ENCODE peak calls at places on chromosomes 4 and X, in eight cellular contexts. L is CD8-positive, alpha-beta T cell; Y is NB4; Z is HL-60; D is tibial artery; R is RWPE2; G is GM12878; N is brain microvascular endothelial cell. B is an unnamed sample.

GRCh38 chrX:68835468-68835867 is 6.6 kb downstream of the EFNB1 start:
- DNase-seq in G (no peak), Y (no peak), L (no peak), D (no peak), Z (no peak), R (no peak), N (no peak), B (no peak)

GRCh38 chrX:142089193-142089592 is 115.9 kb downstream of the MAGEC2 start:
- DNase-seq in L (no peak), Y (peak; percentile 14), N (no peak), R (no peak), G (no peak), D (no peak), Z (no peak), B (no peak)

GRCh38 chr4:130077275-130077674 is 981.3 kb downstream of the C4orf33 start:
- DNase-seq in R (no peak), Y (no peak), N (no peak), G (no peak), L (no peak), D (no peak), Z (no peak), B (no peak)

GRCh38 chr4:6988016-6988715 is 55.0 kb upstream of the TADA2B start:
- DNase-seq in Z (no peak), L (no peak), D (no peak), R (no peak), G (no peak), Y (peak; percentile 23), N (no peak), B (no peak)

GRCh38 chrX:7586126-7586525 is 256.8 kb upstream of the VCX start:
- DNase-seq in R (no peak), N (peak; percentile 9), Y (peak; percentile 55), Z (peak; percentile 4), L (no peak), G (no peak), D (no peak), B (no peak)

GRCh38 chr4:112060212-112060611 is 85.0 kb upstream of the FAM241A start:
- DNase-seq in L (no peak), D (no peak), N (peak; percentile 23), Y (peak; percentile 32), G (no peak), Z (no peak), R (no peak), B (peak; percentile 32)

GRCh38 chrX:18353931-18354368 is 538 bp downstream of the SCML2 start:
- DNase-seq in N (no peak), R (no peak), D (no peak), Z (no peak), Y (peak; percentile 47), L (no peak), G (no peak), B (peak; percentile 44)

GRCh38 chr4:8594097-8595038 is 1.8 kb downstream of the CPZ start:
- DNase-seq in D (no peak), G (peak; percentile 4), Z (peak; percentile 18), L (no peak), N (peak; percentile 65), Y (peak; percentile 76), R (no peak), B (peak; percentile 79)

GRCh38 chrX:20968996-20969395 is 405.2 kb upstream of the CNKSR2 start:
- DNase-seq in R (no peak), Y (no peak), Z (no peak), L (no peak), N (no peak), G (no peak), D (no peak), B (no peak)

GRCh38 chr4:68883870-68884269 is 67.7 kb downstream of the UGT2A3 start:
- DNase-seq in R (no peak), Y (no peak), N (no peak), D (no peak), L (no peak), Z (no peak), G (no peak), B (no peak)

GRCh38 chr4:2281575-2282343 is 19.9 kb upstream of the MXD4 start:
- DNase-seq in G (peak; percentile 41), N (no peak), R (peak; percentile 17), Z (no peak), L (peak; percentile 74), Y (peak; percentile 84), D (no peak), B (peak; percentile 38)

GRCh38 chr4:83850435-83850834 is 314.5 kb downstream of the GPAT3 start:
- DNase-seq in L (no peak), R (no peak), D (no peak), N (peak; percentile 43), G (no peak), Z (no peak), Y (no peak), B (no peak)

GRCh38 chrX:95071052-95071451 is 1397.0 kb downstream of the FAM133A start:
- DNase-seq in D (no peak), G (no peak), L (no peak), R (no peak), Y (no peak), Z (no peak), N (no peak), B (no peak)

GRCh38 chr4:75189976-75190375 is 257.1 kb downstream of the PARM1 start:
- DNase-seq in R (no peak), Z (no peak), Y (no peak), L (no peak), G (no peak), D (no peak), N (no peak), B (no peak)

GRCh38 chrX:10574663-10575062 is 45.7 kb downstream of the MID1 start:
- DNase-seq in Y (no peak), Z (no peak), N (no peak), D (no peak), L (no peak), G (no peak), R (no peak), B (no peak)

GRCh38 chr4:1470816-1471442 is 64.7 kb upstream of the NKX1-1 start:
- DNase-seq in G (no peak), L (no peak), R (peak; percentile 56), Y (no peak), Z (no peak), N (no peak), D (peak; percentile 55), B (peak; percentile 7)

GRCh38 chr4:17580969-17581368 is 4.0 kb downstream of the LAP3 start:
- DNase-seq in G (no peak), L (no peak), R (no peak), N (peak; percentile 86), Y (no peak), Z (no peak), D (no peak), B (no peak)

GRCh38 chr4:41320278-41320677 is 63.5 kb downstream of the UCHL1 start:
- DNase-seq in Z (no peak), Y (no peak), N (no peak), G (no peak), R (no peak), L (no peak), D (no peak), B (no peak)

GRCh38 chr4:67754288-67754687 is at the start of gene GNRHR:
- DNase-seq in Y (no peak), G (no peak), N (no peak), Z (no peak), R (no peak), L (no peak), D (no peak), B (no peak)

GRCh38 chr4:20422398-20422797 is 170.7 kb downstream of the SLIT2 start:
- DNase-seq in G (no peak), Y (peak; percentile 66), Z (no peak), D (no peak), L (no peak), R (no peak), N (peak; percentile 63), B (peak; percentile 77)

GRCh38 chrX:41634284-41634683 is 54.5 kb upstream of the GPR34 start:
- DNase-seq in Z (no peak), L (no peak), R (no peak), D (peak; percentile 75), G (no peak), Y (peak; percentile 16), N (peak; percentile 58), B (no peak)

GRCh38 chr4:174739576-174739975 is 89.5 kb downstream of the GLRA3 start:
- DNase-seq in Y (no peak), R (no peak), Z (no peak), N (no peak), D (no peak), G (no peak), L (no peak), B (no peak)

GRCh38 chrX:1657367-1658082 is 42.7 kb downstream of the ASMT start:
- DNase-seq in L (peak; percentile 53), N (no peak), D (peak; percentile 63), Z (peak; percentile 51), G (peak; percentile 62), Y (peak; percentile 81), R (no peak), B (peak; percentile 95)
- H3K4me3 ChIP-seq in L (peak overlapping the region; percentile 46), N (no peak overlapping the region), D (no peak overlapping the region), Z (no peak overlapping the region), G (peak overlapping the region; percentile 88), Y (peak overlapping the region; percentile 32), R (no peak overlapping the region), B (peak overlapping the region; percentile 31)

GRCh38 chrX:71910526-71911022 is at the start of gene NHSL2:
- DNase-seq in G (no peak), L (no peak), R (no peak), D (peak; percentile 64), Y (no peak), N (no peak), Z (no peak), B (peak; percentile 78)
- H3K4me3 ChIP-seq in G (no peak within 1 kb of the TSS), L (peak within 1 kb of the TSS; percentile 33), R (peak within 1 kb of the TSS; percentile 16), D (peak within 1 kb of the TSS; percentile 50), Y (no peak within 1 kb of the TSS), N (peak within 1 kb of the TSS; percentile 53), Z (peak within 1 kb of the TSS; percentile 21), B (peak within 1 kb of the TSS; percentile 65)

GRCh38 chrX:70921709-70922352 is 9.1 kb downstream of the SLC7A3 start:
- DNase-seq in G (no peak), R (no peak), Z (no peak), D (no peak), Y (no peak), L (no peak), N (no peak), B (no peak)

GRCh38 chrX:70924294-70924693 is 6.6 kb downstream of the SLC7A3 start:
- DNase-seq in R (no peak), Z (no peak), G (no peak), L (no peak), D (no peak), Y (no peak), N (no peak), B (no peak)

GRCh38 chrX:70922776-70923473 is 8.0 kb downstream of the SLC7A3 start:
- DNase-seq in R (no peak), Y (no peak), N (no peak), D (no peak), Z (no peak), L (no peak), G (no peak), B (no peak)
- H3K4me3 ChIP-seq in R (no peak overlapping the region), Y (no peak overlapping the region), N (no peak overlapping the region), D (no peak overlapping the region), Z (no peak overlapping the region), L (no peak overlapping the region), G (no peak overlapping the region), B (no peak overlapping the region)

DNA sequence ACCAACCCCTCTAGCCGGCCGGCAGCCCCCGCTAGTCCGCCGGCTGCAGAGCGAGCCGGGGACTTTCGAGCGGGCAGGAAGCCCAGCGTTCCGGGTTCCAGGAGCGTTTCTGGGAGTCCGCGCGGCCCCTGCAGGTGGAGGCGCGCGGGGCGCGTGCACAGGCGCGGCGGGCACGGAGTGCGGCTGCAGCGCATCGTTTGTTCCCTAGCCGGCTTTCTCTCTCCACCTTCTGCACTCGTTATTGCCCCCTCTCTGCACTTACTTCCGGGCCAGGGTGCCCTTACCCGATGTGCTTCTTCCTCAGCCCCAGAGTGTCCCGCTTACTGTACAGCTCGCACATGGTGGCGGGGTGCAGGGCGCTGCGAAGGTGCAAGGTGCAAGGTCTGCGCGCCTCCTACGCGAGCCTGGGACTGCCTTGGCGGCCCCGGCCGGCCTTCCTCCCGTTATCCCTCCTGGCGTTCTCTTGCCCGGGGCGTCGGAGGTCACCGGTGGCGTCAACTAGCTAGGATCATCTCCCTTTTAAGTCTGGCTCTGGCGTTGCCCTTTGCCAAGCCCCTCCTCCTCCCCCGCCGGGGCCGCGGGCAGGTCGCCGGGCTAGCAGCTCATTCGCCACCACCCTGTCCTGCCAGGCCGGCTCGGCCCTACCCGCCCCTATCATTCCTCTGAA is at the start of gene ETNPPL:
- DNase-seq in Z (no peak), D (no peak), G (no peak), R (no peak), Y (no peak), L (no peak), N (no peak), B (peak; percentile 59)
- H3K4me3 ChIP-seq in Z (peak within 1 kb of the TSS; percentile 14), D (peak within 1 kb of the TSS; percentile 49), G (no peak within 1 kb of the TSS), R (peak within 1 kb of the TSS; percentile 21), Y (no peak within 1 kb of the TSS), L (peak within 1 kb of the TSS; percentile 63), N (peak within 1 kb of the TSS; percentile 61), B (peak within 1 kb of the TSS; percentile 45)

B was measured in WERI-Rb-1.